ENCODE peak calls at places on chromosomes 16 and 17, in five cellular contexts. A is endodermal cell; J is CD8-positive, alpha-beta T cell; S is psoas muscle; T is uterus. Q is an unnamed sample.
A peak's percentile ranks its signal among the peaks of the same experiment; 100 is the strongest.

GRCh38 chr17:27566673-27567562 is 64.1 kb upstream of the LGALS9 start:
- DNase-seq in A (no peak), J (no peak), S (no peak), T (no peak), Q (no peak)

GRCh38 chr16:69567031-69567680 is 1.4 kb downstream of the NFAT5 start:
- DNase-seq in A (peak; percentile 68), J (no peak), S (no peak), T (no peak), Q (no peak)

GRCh38 chr17:69812240-69812837 is 262.7 kb upstream of the KCNJ16 start:
- DNase-seq in A (no peak), J (no peak), S (no peak), T (no peak), Q (no peak)

GRCh38 chr16:89113661-89114060 is 20.0 kb downstream of the ACSF3 start:
- DNase-seq in A (no peak), J (no peak), S (no peak), T (no peak), Q (no peak)

GRCh38 chr16:63720848-63721247 is 1401.0 kb downstream of the CDH11 start:
- DNase-seq in A (no peak), J (no peak), S (no peak), T (no peak), Q (no peak)

GRCh38 chr17:39678340-39679116 is 9.3 kb downstream of the PGAP3 start:
- DNase-seq in A (no peak), J (no peak), S (peak; percentile 52), T (no peak), Q (no peak)

GRCh38 chr16:51151951-51152663 is 1.0 kb upstream of the SALL1 start:
- DNase-seq in A (peak; percentile 97), J (no peak), S (no peak), T (peak; percentile 94), Q (no peak)

GRCh38 chr17:44004077-44004760 is at the start of gene NAGS:
- DNase-seq in A (peak; percentile 89), J (no peak), S (peak; percentile 47), T (no peak), Q (no peak)

GRCh38 chr16:2008009-2008526 is 1.6 kb downstream of the ZNF598 start:
- DNase-seq in A (no peak), J (no peak), S (peak; percentile 72), T (no peak), Q (no peak)
- H3K27ac ChIP-seq in A (no peak overlapping the region), J (peak overlapping the region; percentile 74), S (peak overlapping the region; percentile 98), T (no peak overlapping the region), Q (peak overlapping the region; percentile 59)

DNA sequence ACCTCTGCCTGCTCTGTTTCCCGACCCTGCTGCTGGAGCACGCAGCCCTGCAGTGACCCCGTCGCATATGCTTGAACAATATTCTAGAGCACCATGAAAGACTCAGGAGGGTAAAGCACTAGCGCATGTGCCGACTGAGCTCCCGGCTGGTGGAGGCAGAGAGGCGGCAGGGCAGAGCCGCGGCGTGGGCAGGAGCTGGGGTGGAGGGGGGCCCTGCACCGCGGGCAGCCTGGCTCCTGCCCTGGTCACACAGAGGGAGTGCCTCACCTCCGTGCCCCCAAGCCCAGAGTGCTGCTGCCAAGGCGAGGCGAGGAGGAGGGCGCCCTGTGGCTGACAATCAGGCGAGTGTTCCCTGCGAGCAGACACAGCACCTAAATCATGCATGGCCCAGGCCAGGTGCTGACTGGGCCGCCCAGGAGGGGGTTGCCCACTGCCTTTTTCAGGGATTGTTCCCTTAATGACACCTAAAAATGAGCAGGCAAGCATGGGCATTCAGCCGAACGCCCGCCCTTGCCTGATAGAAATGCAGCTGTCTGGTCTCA is 105.8 kb upstream of the TNRC6C start:
- DNase-seq in A (peak; percentile 40), J (no peak), S (peak; percentile 19), T (no peak), Q (no peak)
- H3K4me3 ChIP-seq in A (no peak overlapping the region), J (no peak overlapping the region), S (no peak overlapping the region), T (no peak overlapping the region), Q (no peak overlapping the region)

GRCh38 chr17:77145209-77145608 is 4.4 kb downstream of the SEC14L1 start:
- DNase-seq in A (no peak), J (no peak), S (no peak), T (no peak), Q (no peak)
- H3K4me1 ChIP-seq in A (peaks cover 9% of the 10 kb centered on the region), J (peaks cover 20% of the 10 kb centered on the region), S (peaks cover 59% of the 10 kb centered on the region), T (no peaks in the 10 kb centered on the region), Q (peaks cover 4% of the 10 kb centered on the region)

GRCh38 chr17:12421077-12421476 is 244.6 kb upstream of the MYOCD start:
- DNase-seq in A (no peak), J (no peak), S (no peak), T (no peak), Q (no peak)
- H3K27ac ChIP-seq in A (no peak overlapping the region), J (no peak overlapping the region), S (no peak overlapping the region), T (no peak overlapping the region), Q (no peak overlapping the region)

GRCh38 chr17:78361227-78361683 is 1.4 kb upstream of the SOCS3 start:
- DNase-seq in A (no peak), J (no peak), S (peak; percentile 29), T (no peak), Q (no peak)
- H3K4me3 ChIP-seq in A (peak overlapping the region; percentile 85), J (no peak overlapping the region), S (peak overlapping the region; percentile 96), T (no peak overlapping the region), Q (no peak overlapping the region)